ENCODE peak calls at places on chromosomes 5 and 9, in four cellular contexts. V is hepatocyte, A is HCT116, N is GM23248. D is an unnamed sample.

GRCh38 chr5:69335341-69335975 is 2.9 kb upstream of the CCDC125 start:
- DNase-seq in A (no peak), V (peak; percentile 54), N (peak; percentile 36), D (no peak)

GRCh38 chr5:113043491-113043931 is 66.9 kb downstream of the DCP2 start:
- DNase-seq in A (no peak), V (peak; percentile 61), N (peak; percentile 40), D (peak; percentile 37)

GRCh38 chr9:109962215-109962614 is 182.2 kb downstream of the PALM2AKAP2 start:
- DNase-seq in N (no peak), V (no peak), A (no peak), D (no peak)

GRCh38 chr9:110092792-110093191 is 115.2 kb downstream of the C9orf152 start:
- DNase-seq in A (no peak), V (no peak), N (no peak), D (no peak)

GRCh38 chr5:131488463-131488862 is 146.6 kb downstream of the RAPGEF6 start:
- DNase-seq in V (no peak), A (no peak), N (peak; percentile 41), D (no peak)

GRCh38 chr5:123771715-123772114 is 259.7 kb downstream of the CSNK1G3 start:
- DNase-seq in N (no peak), V (no peak), A (no peak), D (no peak)

GRCh38 chr9:78026416-78026815 is 5.2 kb downstream of the GNAQ start:
- DNase-seq in A (no peak), N (peak; percentile 50), V (no peak), D (no peak)

GRCh38 chr5:157487358-157487757 is 27.3 kb downstream of the NIPAL4 start:
- DNase-seq in A (no peak), N (no peak), V (no peak), D (peak; percentile 78)

GRCh38 chr5:137146402-137146889 is 352.7 kb downstream of the SPOCK1 start:
- DNase-seq in V (peak; percentile 89), N (peak; percentile 100), A (peak; percentile 8), D (no peak)

GRCh38 chr5:138632900-138633489 is 57.8 kb upstream of the HSPA9 start:
- DNase-seq in N (peak; percentile 90), V (peak; percentile 71), A (peak; percentile 94), D (peak; percentile 12)

GRCh38 chr9:92952861-92953620 is 5.7 kb downstream of the FGD3 start:
- DNase-seq in N (peak; percentile 23), A (no peak), V (no peak), D (no peak)

GRCh38 chr9:20558609-20559016 is 63.7 kb downstream of the MLLT3 start:
- DNase-seq in A (no peak), N (peak; percentile 97), V (peak; percentile 28), D (no peak)

GRCh38 chr5:72248352-72249032 is 71.5 kb downstream of the MRPS27 start:
- DNase-seq in N (peak; percentile 93), A (peak; percentile 71), V (peak; percentile 74), D (no peak)

GRCh38 chr9:116208417-116209232 is 55.0 kb downstream of the PAPPA start:
- DNase-seq in A (no peak), V (no peak), N (peak; percentile 80), D (no peak)

GRCh38 chr5:151351675-151352074 is 4.3 kb upstream of the SLC36A2 start:
- DNase-seq in A (no peak), V (no peak), N (no peak), D (no peak)

GRCh38 chr5:72268753-72269410 is 51.2 kb downstream of the MRPS27 start:
- DNase-seq in V (peak; percentile 64), N (peak; percentile 68), A (peak; percentile 44), D (peak; percentile 62)

DNA sequence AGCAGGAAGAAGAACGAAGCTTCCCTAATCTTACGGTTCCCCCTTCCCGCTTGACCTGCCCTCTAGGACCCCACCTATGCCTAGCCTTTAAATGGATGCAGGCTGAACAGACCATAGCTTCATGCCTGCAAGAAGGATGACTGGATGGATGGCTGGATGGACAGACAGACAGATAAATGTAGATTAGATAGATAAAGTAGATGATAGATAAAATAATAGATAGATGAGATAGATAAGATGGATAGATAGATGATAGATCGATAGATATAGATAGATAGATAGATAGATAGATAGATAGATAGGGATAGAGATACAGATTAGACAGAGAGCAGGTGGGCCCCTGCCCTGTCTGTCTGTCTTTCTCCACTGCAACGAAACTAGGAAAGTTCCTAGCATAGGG is 72.0 kb downstream of the GPR21 start:
- DNase-seq in V (no peak), N (no peak), A (no peak), D (no peak)
- H3K27ac ChIP-seq in V (no peak overlapping the region), N (no peak overlapping the region), A (no peak overlapping the region), D (no peak overlapping the region)

DNA sequence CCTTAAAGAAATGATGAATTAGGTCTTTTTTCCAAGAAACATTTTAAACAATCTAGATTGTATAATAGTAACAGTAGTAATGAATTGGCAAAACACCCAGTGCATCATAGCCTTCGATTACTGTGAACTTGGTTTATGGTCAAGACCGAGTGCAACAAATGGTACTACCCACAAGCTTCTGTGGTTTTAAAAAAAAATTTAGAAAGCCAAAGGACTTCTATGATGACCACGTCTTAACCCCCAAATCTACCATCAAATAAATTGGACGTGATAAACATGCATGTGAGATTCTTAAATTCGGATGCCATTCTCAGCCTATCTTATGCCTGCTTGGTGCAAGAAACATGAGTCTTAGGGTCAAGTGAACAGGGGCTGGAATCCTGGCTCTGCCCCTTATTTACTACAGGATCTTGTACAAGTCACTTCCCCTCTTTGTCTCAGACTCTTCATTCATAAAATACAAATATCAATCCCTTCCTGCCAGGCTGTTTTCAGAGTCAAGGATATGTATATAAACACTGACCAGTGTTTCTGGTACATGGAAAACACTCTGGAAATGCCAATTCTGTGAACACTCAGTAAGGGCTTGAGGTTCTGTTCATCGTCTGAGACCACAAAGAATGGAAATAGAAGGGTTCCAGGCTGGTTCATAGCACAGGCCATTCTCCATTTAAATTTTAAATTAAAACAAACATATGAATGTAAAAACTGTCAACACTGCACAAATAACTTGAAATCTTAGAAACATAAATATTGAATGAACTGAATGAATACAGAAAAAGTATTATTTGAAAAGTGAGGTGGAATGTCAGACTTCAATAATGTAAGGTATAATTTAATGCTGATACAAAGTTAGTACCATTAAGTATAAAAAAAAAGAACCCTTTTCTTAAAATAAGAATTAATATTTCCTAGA is 107.8 kb downstream of the NR6A1 start:
- DNase-seq in V (no peak), A (no peak), N (no peak), D (no peak)
- TF ChIP-seq EZH2phosphoT487 in V (no peak), A (no peak), N (no peak), D (no peak)

GRCh38 chr5:171635846-171636245 is 149.8 kb upstream of the SMIM23 start:
- DNase-seq in A (no peak), N (no peak), V (no peak), D (no peak)
- H2AFZ ChIP-seq in A (no peak overlapping the region), N (no peak overlapping the region), V (no peak overlapping the region), D (no peak overlapping the region)

DNA sequence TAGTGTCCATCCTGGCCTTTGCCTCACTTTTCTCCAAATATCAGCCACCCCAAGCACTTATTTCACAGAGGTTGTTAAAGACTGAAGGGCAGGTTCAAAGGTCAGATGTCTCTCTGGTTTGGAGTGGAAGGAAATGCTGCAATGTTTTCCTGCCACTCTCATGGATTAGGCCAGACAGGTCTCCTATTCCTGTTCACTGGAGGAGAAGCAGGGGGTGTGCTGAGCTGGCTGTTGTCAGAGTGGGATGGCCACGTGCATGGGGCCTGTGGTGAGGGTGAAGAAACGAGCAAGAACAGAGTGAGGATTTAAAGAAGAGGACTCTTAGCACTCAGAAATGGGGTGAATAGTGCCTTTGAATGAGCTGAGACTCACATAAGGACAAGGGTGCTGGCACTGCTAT is 6.7 kb downstream of the TMEM8B start:
- DNase-seq in N (no peak), A (no peak), V (no peak), D (no peak)
- H3K27ac ChIP-seq in N (no peak overlapping the region), A (no peak overlapping the region), V (peak overlapping the region; percentile 6), D (no peak overlapping the region)

GRCh38 chr9:120592210-120592609 is 12.2 kb upstream of the CDK5RAP2 start:
- DNase-seq in N (no peak), A (no peak), V (no peak), D (no peak)

GRCh38 chr9:120583958-120584369 is 4.0 kb upstream of the CDK5RAP2 start:
- DNase-seq in N (peak; percentile 77), A (peak; percentile 16), V (peak; percentile 14), D (peak; percentile 82)

DNA sequence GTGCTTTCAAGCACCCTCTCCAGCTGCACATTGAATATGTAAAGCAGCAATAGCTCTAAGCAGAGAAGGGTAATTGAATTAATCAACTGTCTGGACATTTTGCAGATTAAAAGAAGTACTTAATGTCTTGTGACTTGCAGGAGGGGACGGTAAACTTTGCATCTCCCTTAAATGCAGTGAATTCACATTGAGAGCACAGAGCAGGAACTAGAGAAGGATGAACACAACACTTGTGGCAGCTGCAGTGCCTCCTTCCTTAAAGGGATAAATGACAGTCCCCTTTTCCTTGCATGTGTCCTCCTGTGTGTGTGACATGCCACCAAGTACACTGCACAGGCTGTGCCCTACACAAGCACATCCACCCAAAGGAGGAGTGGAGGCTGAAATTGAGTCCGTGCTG is 7.4 kb upstream of the CDK5RAP2 start:
- DNase-seq in A (no peak), V (no peak), N (no peak), D (peak; percentile 21)
- TF ChIP-seq EZH2phosphoT487 in A (no peak), V (no peak), N (no peak), D (no peak)

DNA sequence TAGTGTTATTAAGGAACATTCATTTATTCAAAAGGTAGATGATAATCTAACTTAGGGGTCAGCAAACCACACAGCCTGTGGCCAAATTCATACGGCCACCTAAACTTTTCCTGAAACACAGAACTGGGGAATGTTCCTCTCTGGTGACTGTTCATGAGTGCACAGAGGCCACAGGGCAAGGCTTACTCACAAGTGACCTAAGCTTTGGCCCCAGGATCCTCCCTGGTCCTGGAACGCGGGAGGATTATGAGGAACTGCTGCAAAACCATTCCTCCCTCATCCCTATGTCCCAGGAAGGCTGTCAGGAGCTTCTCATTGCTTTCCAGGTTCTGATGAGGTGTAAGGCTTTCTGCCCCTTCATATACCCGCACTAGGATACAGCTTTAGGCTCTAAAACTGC is 397.6 kb downstream of the SEMA5A start:
- DNase-seq in V (no peak), N (peak; percentile 18), A (no peak), D (no peak)
- H2AFZ ChIP-seq in V (no peak overlapping the region), N (no peak overlapping the region), A (no peak overlapping the region), D (no peak overlapping the region)

GRCh38 chr9:75238311-75238976 is 150.1 kb downstream of the OSTF1 start:
- DNase-seq in V (peak; percentile 87), A (peak; percentile 62), N (peak; percentile 67), D (peak; percentile 27)
- H3K27ac ChIP-seq in V (no peak overlapping the region), A (no peak overlapping the region), N (no peak overlapping the region), D (no peak overlapping the region)

DNA sequence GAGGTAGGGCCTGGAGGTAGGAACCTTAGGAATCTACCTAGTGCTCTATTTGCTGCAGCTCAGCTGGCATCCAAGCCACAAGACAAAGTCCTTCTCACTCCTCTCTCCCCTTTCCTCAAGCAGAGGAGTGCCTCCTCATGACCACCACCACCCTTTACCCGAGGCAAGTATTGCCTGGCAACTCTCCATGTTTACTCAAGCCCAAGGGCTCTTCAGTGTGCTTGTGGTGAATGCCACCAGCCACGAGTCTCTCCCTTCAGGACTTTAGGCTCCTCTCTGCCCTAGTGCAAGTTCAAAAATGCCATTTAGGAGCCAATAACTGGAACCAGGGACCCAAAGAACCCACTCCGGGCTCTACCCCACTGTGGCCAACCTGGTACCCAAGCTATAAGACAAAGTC is 514.5 kb upstream of the RGMB start:
- DNase-seq in A (no peak), N (no peak), V (no peak), D (no peak)
- TF ChIP-seq EZH2phosphoT487 in A (no peak), N (no peak), V (no peak), D (no peak)

GRCh38 chr5:94508421-94509148 is 109.8 kb downstream of the KIAA0825 start:
- DNase-seq in A (no peak), N (peak; percentile 5), V (no peak), D (no peak)
- H2AFZ ChIP-seq in A (no peak overlapping the region), N (no peak overlapping the region), V (no peak overlapping the region), D (no peak overlapping the region)

D was measured in OCI-LY7.